ENCODE peak calls at places on chromosome 12, in four cellular contexts. One of them, this sample, is unnamed.
A peak's percentile ranks its signal among the peaks of the same experiment; 100 is the strongest.

GRCh38 chr12:117789195-117789912 is 179.4 kb downstream of the KSR2 start:
- DNase-seq in HepG2: no peak
- DNase-seq in H1: no peak
- DNase-seq in K562: no peak
- DNase-seq in this sample: no peak

GRCh38 chr12:644293-644639 is 19.0 kb downstream of the NINJ2 start:
- DNase-seq in H1: no peak
- DNase-seq in HepG2: no peak
- DNase-seq in K562: no peak
- DNase-seq in this sample: no peak

GRCh38 chr12:84920331-84920730 is 7.7 kb upstream of the SLC6A15 start:
- DNase-seq in HepG2: no peak
- DNase-seq in K562: no peak
- DNase-seq in H1: no peak
- DNase-seq in this sample: no peak

GRCh38 chr12:105922670-105923102 is 216.1 kb downstream of the NUAK1 start:
- DNase-seq in K562: no peak
- DNase-seq in H1: no peak
- DNase-seq in HepG2: no peak
- DNase-seq in this sample: peak; percentile 76

GRCh38 chr12:14952295-14952995 is 9.0 kb downstream of the ARHGDIB start:
- DNase-seq in H1: no peak
- DNase-seq in K562: no peak
- DNase-seq in HepG2: peak; percentile 42
- DNase-seq in this sample: peak; percentile 42

GRCh38 chr12:51910168-51910567 is 2.9 kb downstream of the ACVRL1 start:
- DNase-seq in HepG2: no peak
- DNase-seq in K562: no peak
- DNase-seq in H1: no peak
- DNase-seq in this sample: no peak

GRCh38 chr12:80001562-80001961 is 66.7 kb upstream of the PPP1R12A start:
- DNase-seq in H1: no peak
- DNase-seq in K562: no peak
- DNase-seq in HepG2: no peak
- DNase-seq in this sample: no peak

GRCh38 chr12:130858084-130858483 is 13.8 kb upstream of the RAN start:
- DNase-seq in K562: no peak
- DNase-seq in HepG2: no peak
- DNase-seq in H1: no peak
- DNase-seq in this sample: no peak

GRCh38 chr12:109244043-109244442 is 65.0 kb downstream of the FOXN4 start:
- DNase-seq in K562: no peak
- DNase-seq in HepG2: no peak
- DNase-seq in H1: no peak
- DNase-seq in this sample: no peak

GRCh38 chr12:43332977-43333649 is 218.9 kb downstream of the ADAMTS20 start:
- DNase-seq in HepG2: no peak
- DNase-seq in K562: no peak
- DNase-seq in H1: no peak
- DNase-seq in this sample: no peak

DNA sequence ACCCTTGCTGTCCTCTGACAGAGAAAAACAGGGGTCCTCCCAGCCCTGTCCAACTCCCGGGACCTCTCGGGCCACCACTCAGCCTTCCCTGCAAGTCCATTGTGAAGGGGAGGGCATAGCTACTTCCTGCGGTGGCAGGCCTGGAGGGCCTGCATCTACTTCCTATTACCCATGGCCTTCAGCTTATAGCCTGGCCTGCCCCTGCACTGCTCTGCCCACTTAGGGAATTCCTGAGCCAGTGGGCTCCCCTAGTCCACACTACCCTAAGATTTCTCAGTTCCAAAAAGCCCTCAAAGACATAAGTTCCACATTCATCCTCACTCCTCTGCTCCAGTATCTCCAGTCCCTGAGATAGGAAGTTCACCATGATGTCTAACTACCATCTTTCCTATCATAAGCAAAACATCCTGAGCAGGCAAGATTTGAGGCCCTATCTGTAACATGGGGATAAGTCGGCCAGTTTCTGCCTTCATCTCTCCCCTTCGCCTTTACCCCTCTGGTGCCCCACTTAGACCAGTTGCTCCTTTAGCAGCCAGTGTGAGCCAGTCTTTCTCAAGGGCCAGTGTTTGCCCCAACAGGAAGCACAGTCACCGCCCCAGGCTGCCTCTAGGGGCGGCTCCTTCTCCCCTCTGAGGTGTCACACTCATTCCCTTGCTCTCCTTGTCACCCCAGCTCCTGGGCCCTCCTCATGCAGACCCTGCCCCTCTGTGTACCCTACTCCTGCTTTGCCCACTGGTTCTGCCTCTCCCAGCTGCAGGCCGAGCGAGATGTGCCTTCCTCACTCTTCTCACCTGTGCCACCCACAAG is 10.9 kb downstream of the HDAC7 start:
- DNase-seq in HepG2: no peak
- DNase-seq in K562: peak; percentile 60
- DNase-seq in H1: no peak
- DNase-seq in this sample: peak; percentile 53
- TF ChIP-seq PHF8 in HepG2: no peak
- TF ChIP-seq PHF8 in K562: no peak
- TF ChIP-seq PHF8 in H1: no peak
- TF ChIP-seq PHF8 in this sample: no peak

GRCh38 chr12:122230798-122231197 is 4.9 kb upstream of the DIABLO start:
- DNase-seq in K562: no peak
- DNase-seq in H1: no peak
- DNase-seq in HepG2: no peak
- DNase-seq in this sample: no peak
- TF ChIP-seq CHD2 in K562: no peak
- TF ChIP-seq CHD2 in H1: no peak
- TF ChIP-seq CHD2 in HepG2: no peak
- TF ChIP-seq CHD2 in this sample: no peak

DNA sequence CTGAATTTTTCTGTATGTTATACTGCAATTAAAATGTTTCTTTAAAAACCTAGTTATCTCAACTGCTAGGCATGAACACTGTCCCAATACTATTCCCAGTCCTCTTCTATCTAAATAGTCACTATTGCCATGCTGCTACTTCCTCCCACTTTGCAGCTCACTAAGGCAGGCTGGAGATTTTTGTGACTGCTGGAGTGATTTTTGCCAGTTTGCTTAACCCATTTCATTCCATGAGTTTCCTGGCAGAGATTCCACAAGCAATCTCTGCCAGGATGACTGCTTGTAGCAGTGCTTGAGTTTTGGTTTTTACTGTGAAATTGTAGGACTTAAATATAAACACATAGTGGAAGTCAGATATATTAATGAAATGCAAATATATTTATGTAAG is 80.8 kb downstream of the BHLHE41 start:
- DNase-seq in HepG2: no peak
- DNase-seq in H1: no peak
- DNase-seq in K562: no peak
- DNase-seq in this sample: no peak
- TF ChIP-seq PHF8 in HepG2: no peak
- TF ChIP-seq PHF8 in H1: no peak
- TF ChIP-seq PHF8 in K562: no peak
- TF ChIP-seq PHF8 in this sample: no peak

DNA sequence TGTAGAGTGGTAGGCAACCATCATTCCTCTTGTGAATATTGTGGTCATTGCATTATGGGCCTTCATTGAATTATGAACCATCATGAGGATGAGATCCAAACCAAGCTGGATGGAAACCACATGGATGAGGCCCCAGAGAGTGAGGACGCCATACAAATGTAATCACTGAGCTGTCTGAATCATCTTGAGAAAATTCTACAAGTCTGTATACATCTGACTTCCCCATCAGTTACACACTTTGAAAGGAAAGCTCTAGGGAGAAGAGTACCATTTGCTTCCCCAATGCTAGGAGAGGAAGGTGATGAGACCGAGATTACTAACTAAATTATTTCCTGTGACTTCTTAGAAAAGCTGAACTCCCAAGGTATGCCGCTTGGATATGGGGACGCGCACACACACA is 172.9 kb downstream of the CACNA1C start:
- DNase-seq in HepG2: no peak
- DNase-seq in H1: no peak
- DNase-seq in K562: no peak
- DNase-seq in this sample: no peak
- TF ChIP-seq CHD2 in HepG2: no peak
- TF ChIP-seq CHD2 in H1: no peak
- TF ChIP-seq CHD2 in K562: no peak
- TF ChIP-seq CHD2 in this sample: no peak

DNA sequence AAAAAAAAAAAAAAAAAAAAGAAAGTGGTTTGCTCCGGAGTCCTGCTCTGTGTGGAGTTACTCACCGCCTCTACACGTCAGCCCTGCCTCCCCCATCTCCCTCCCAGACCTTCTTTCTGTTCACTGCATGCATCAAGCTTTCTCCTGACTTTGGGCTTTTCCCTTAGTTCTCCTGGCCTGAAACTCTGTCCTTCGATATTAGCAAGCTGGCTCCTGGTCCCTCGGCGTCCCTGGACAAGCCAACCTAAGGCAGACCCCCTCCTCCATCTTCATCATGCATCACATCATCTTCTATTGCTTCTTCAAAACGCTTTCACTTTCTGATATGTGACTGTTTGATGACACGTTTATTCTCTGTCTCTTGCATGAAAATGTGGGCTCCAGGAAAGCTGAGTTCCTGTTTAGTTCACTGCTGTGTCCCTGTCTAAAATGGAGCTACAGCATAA is 40.6 kb downstream of the SLC15A4 start:
- DNase-seq in H1: no peak
- DNase-seq in K562: no peak
- DNase-seq in HepG2: no peak
- DNase-seq in this sample: no peak
- TF ChIP-seq PHF8 in H1: no peak
- TF ChIP-seq PHF8 in K562: no peak
- TF ChIP-seq PHF8 in HepG2: no peak
- TF ChIP-seq PHF8 in this sample: no peak

GRCh38 chr12:120071493-120072020 is 45.0 kb downstream of the RAB35 start:
- DNase-seq in HepG2: no peak
- DNase-seq in K562: no peak
- DNase-seq in H1: no peak
- DNase-seq in this sample: no peak

GRCh38 chr12:120067901-120068300 is 48.7 kb downstream of the RAB35 start:
- DNase-seq in HepG2: no peak
- DNase-seq in K562: no peak
- DNase-seq in H1: no peak
- DNase-seq in this sample: no peak

GRCh38 chr12:120066341-120066740 is 50.2 kb downstream of the RAB35 start:
- DNase-seq in K562: no peak
- DNase-seq in H1: no peak
- DNase-seq in HepG2: no peak
- DNase-seq in this sample: no peak

GRCh38 chr12:120067084-120067869 is 49.3 kb downstream of the RAB35 start:
- DNase-seq in H1: no peak
- DNase-seq in K562: no peak
- DNase-seq in HepG2: no peak
- DNase-seq in this sample: no peak

GRCh38 chr12:120069278-120069677 is 47.3 kb downstream of the RAB35 start:
- DNase-seq in HepG2: no peak
- DNase-seq in K562: no peak
- DNase-seq in H1: no peak
- DNase-seq in this sample: no peak
- TF ChIP-seq CHD2 in HepG2: no peak
- TF ChIP-seq CHD2 in K562: no peak
- TF ChIP-seq CHD2 in H1: no peak
- TF ChIP-seq CHD2 in this sample: no peak

This sample was measured in A549.